ENCODE peak calls at places on chromosomes 1 and 21, in ten cellular contexts. U, T, S, L, V, C, X, D, Y and E are unnamed samples.

GRCh38 chr1:43588592-43588991 is 57.9 kb downstream of the PTPRF start:
- DNase-seq in C (no peak), S (no peak), X (no peak), T (no peak), D (no peak), V (no peak), Y (no peak), U (no peak), L (no peak), E (no peak)

GRCh38 chr21:36699026-36699545 is at the start of gene SIM2:
- DNase-seq in U (no peak), S (peak; percentile 83), D (no peak), C (no peak), V (peak; percentile 52), X (no peak), Y (no peak), T (no peak), L (no peak), E (no peak)

GRCh38 chr1:212909652-212910063 is 40.7 kb upstream of the VASH2 start:
- DNase-seq in Y (no peak), X (no peak), U (no peak), D (no peak), L (no peak), T (no peak), C (no peak), S (no peak), V (no peak), E (no peak)

GRCh38 chr1:150971583-150972416 is 2.8 kb downstream of the CERS2 start:
- DNase-seq in C (peak; percentile 38), L (peak; percentile 75), S (peak; percentile 58), T (peak; percentile 58), D (peak; percentile 72), U (no peak), X (no peak), Y (no peak), V (no peak), E (no peak)

GRCh38 chr1:150626150-150626549 is 3.3 kb downstream of the ENSA start:
- DNase-seq in L (no peak), X (peak; percentile 72), C (no peak), T (no peak), S (no peak), V (no peak), Y (no peak), D (no peak), U (no peak), E (no peak)

GRCh38 chr1:108816049-108816882 is 40.6 kb downstream of the AKNAD1 start:
- DNase-seq in L (peak; percentile 24), C (peak; percentile 76), T (no peak), V (peak; percentile 93), D (peak; percentile 26), U (no peak), Y (no peak), S (peak; percentile 35), X (peak; percentile 77), E (peak; percentile 90)

GRCh38 chr1:162956922-162957321 is 95.9 kb upstream of the CCDC190 start:
- DNase-seq in Y (no peak), S (no peak), C (no peak), D (no peak), V (peak; percentile 54), X (no peak), U (no peak), T (no peak), L (no peak), E (no peak)

GRCh38 chr1:217062566-217062965 is 339.3 kb upstream of the ESRRG start:
- DNase-seq in T (no peak), C (no peak), D (no peak), L (peak; percentile 31), X (no peak), S (no peak), Y (no peak), U (no peak), V (no peak), E (no peak)

GRCh38 chr1:66450847-66451246 is 83.1 kb upstream of the SGIP1 start:
- DNase-seq in V (no peak), D (no peak), S (no peak), X (no peak), T (no peak), C (no peak), U (no peak), Y (no peak), L (no peak), E (no peak)

GRCh38 chr1:66452162-66452561 is 81.8 kb upstream of the SGIP1 start:
- DNase-seq in C (no peak), X (no peak), S (no peak), U (no peak), L (no peak), Y (no peak), T (no peak), D (no peak), V (no peak), E (no peak)

GRCh38 chr1:66452982-66453381 is 81.0 kb upstream of the SGIP1 start:
- DNase-seq in L (no peak), S (no peak), Y (no peak), D (no peak), T (no peak), C (no peak), U (no peak), V (no peak), X (no peak), E (no peak)

GRCh38 chr1:66460776-66461175 is 73.2 kb upstream of the SGIP1 start:
- DNase-seq in U (no peak), C (no peak), Y (no peak), S (no peak), L (no peak), T (no peak), V (no peak), D (no peak), X (no peak), E (no peak)

GRCh38 chr1:66455446-66455845 is 78.5 kb upstream of the SGIP1 start:
- DNase-seq in Y (no peak), S (no peak), D (no peak), X (no peak), C (no peak), U (no peak), T (no peak), L (no peak), V (no peak), E (no peak)
- H3K27ac ChIP-seq in Y (no peak overlapping the region), S (no peak overlapping the region), D (no peak overlapping the region), X (no peak overlapping the region), C (no peak overlapping the region), U (no peak overlapping the region), T (no peak overlapping the region), L (no peak overlapping the region), V (no peak overlapping the region), E (no peak overlapping the region)

GRCh38 chr1:227733751-227734545 is 1.2 kb downstream of the JMJD4 start:
- DNase-seq in X (no peak), C (peak; percentile 27), D (no peak), U (no peak), V (no peak), L (no peak), S (no peak), Y (no peak), T (no peak), E (peak; percentile 5)

GRCh38 chr1:227734858-227735780 is at the start of the genes JMJD4 and SNAP47:
- DNase-seq in T (peak; percentile 97), S (peak; percentile 96), U (peak; percentile 90), X (peak; percentile 89), Y (peak; percentile 60), D (peak; percentile 93), C (peak; percentile 96), V (peak; percentile 90), L (peak; percentile 92), E (peak; percentile 95)

GRCh38 chr1:227733309-227733705 is 1.8 kb downstream of the JMJD4 start:
- DNase-seq in C (no peak), L (no peak), V (no peak), U (no peak), Y (no peak), D (no peak), X (no peak), T (no peak), S (no peak), E (no peak)

GRCh38 chr1:227732586-227733308 is 2.4 kb downstream of the JMJD4 start:
- DNase-seq in V (no peak), S (no peak), L (no peak), Y (no peak), C (peak; percentile 17), T (no peak), U (no peak), X (no peak), D (no peak), E (no peak)

DNA sequence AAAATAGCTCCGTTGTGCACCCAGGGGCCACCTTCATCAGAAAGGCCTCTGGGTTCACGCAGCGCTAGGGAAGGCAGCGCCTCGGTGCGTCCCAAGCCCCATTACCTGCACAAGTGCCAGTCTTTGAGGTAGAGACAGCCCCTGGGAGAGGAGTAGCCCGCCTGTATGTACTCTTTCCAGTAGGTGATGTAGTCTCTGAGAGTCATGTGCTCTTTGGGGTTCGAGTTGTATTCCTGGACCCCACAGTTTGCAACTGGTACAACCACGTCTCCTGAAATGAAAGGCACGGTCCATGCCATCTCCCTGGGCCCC is 600 bp downstream of the JMJD4 start:
- DNase-seq in C (peak; percentile 24), X (no peak), U (no peak), S (peak; percentile 22), V (no peak), L (peak; percentile 18), Y (no peak), T (no peak), D (no peak), E (peak; percentile 50)
- H3K27ac ChIP-seq in C (peak overlapping the region; percentile 76), X (peak overlapping the region; percentile 58), U (peak overlapping the region; percentile 76), S (no peak overlapping the region), V (peak overlapping the region; percentile 87), L (peak overlapping the region; percentile 80), Y (peak overlapping the region; percentile 86), T (peak overlapping the region; percentile 94), D (peak overlapping the region; percentile 73), E (peak overlapping the region; percentile 88)

GRCh38 chr1:117819301-117819700 is 110.1 kb downstream of the GDAP2 start:
- DNase-seq in Y (no peak), S (no peak), D (no peak), X (no peak), U (no peak), V (no peak), C (no peak), L (no peak), T (no peak), E (no peak)

GRCh38 chr1:117820096-117820495 is 109.3 kb downstream of the GDAP2 start:
- DNase-seq in C (no peak), S (no peak), U (no peak), L (no peak), X (no peak), T (no peak), Y (no peak), V (no peak), D (no peak), E (no peak)

GRCh38 chr1:117820694-117821381 is 108.6 kb downstream of the GDAP2 start:
- DNase-seq in X (no peak), S (no peak), U (no peak), Y (no peak), T (no peak), L (no peak), D (no peak), C (no peak), V (peak; percentile 50), E (no peak)

GRCh38 chr1:117821782-117822447 is 107.5 kb downstream of the GDAP2 start:
- DNase-seq in D (no peak), S (no peak), V (peak; percentile 99), Y (no peak), U (no peak), C (no peak), T (no peak), L (no peak), X (no peak), E (no peak)

GRCh38 chr1:117821382-117821755 is 108.1 kb downstream of the GDAP2 start:
- DNase-seq in U (no peak), Y (no peak), C (no peak), V (peak; percentile 59), S (no peak), T (no peak), X (no peak), D (no peak), L (no peak), E (no peak)
- H3K27ac ChIP-seq in U (no peak overlapping the region), Y (peak overlapping the region; percentile 8), C (no peak overlapping the region), V (peak overlapping the region; percentile 96), S (no peak overlapping the region), T (no peak overlapping the region), X (no peak overlapping the region), D (no peak overlapping the region), L (no peak overlapping the region), E (peak overlapping the region; percentile 74)

GRCh38 chr1:65003316-65003664 is 36.9 kb upstream of the JAK1 start:
- DNase-seq in V (no peak), D (no peak), S (peak; percentile 18), T (no peak), L (no peak), Y (no peak), U (no peak), C (no peak), X (no peak), E (no peak)

GRCh38 chr1:65002508-65003315 is 36.4 kb upstream of the JAK1 start:
- DNase-seq in Y (peak; percentile 21), U (peak; percentile 51), T (peak; percentile 91), S (peak; percentile 87), L (peak; percentile 87), D (peak; percentile 92), X (peak; percentile 65), V (peak; percentile 79), C (peak; percentile 83), E (peak; percentile 62)

GRCh38 chr1:65006806-65007205 is 40.5 kb upstream of the JAK1 start:
- DNase-seq in C (no peak), Y (no peak), T (no peak), X (no peak), D (no peak), V (no peak), L (no peak), U (no peak), S (no peak), E (no peak)

GRCh38 chr1:65001238-65001792 is 35.0 kb upstream of the JAK1 start:
- DNase-seq in V (peak; percentile 68), U (peak; percentile 56), X (no peak), T (peak; percentile 93), Y (peak; percentile 33), C (peak; percentile 33), S (peak; percentile 66), L (peak; percentile 36), D (peak; percentile 85), E (peak; percentile 90)

GRCh38 chr1:65002156-65002507 is 35.8 kb upstream of the JAK1 start:
- DNase-seq in L (no peak), D (no peak), C (no peak), T (no peak), X (no peak), Y (no peak), S (no peak), U (no peak), V (no peak), E (no peak)
- H3K27ac ChIP-seq in L (peak overlapping the region; percentile 91), D (peak overlapping the region; percentile 94), C (peak overlapping the region; percentile 78), T (peak overlapping the region; percentile 90), X (peak overlapping the region; percentile 72), Y (peak overlapping the region; percentile 91), S (no peak overlapping the region), U (peak overlapping the region; percentile 61), V (peak overlapping the region; percentile 82), E (peak overlapping the region; percentile 99)